ENCODE peak calls at places on chromosome 18, in ten cellular contexts. One of them, this sample, is unnamed.
A peak's percentile ranks its signal among the peaks of the same experiment; 100 is the strongest.

GRCh38 chr18:69401475-69402218 is 959 bp downstream of the DOK6 start:
- DNase-seq in CD4-positive, alpha-beta memory T cell: no peak
- DNase-seq in activated T-cell treated with anti-CD3 and anti-CD28 coated beads, Interleukin-2, amount 50 U/mL, for 4 hours: no peak
- DNase-seq in activated CD4-positive, alpha-beta T cell treated with anti-CD3 and anti-CD28 coated beads, Interleukin-2, amount 10 ng/mL, durations not matched to agents 7 days and 5 days: no peak
- DNase-seq in left cardiac atrium: no peak
- DNase-seq in neural crest cell: no peak
- DNase-seq in mammary epithelial cell: no peak
- DNase-seq in HEK293T: peak; percentile 11
- DNase-seq in dermis blood vessel endothelial cell: peak; percentile 2
- DNase-seq in SW480: no peak
- DNase-seq in this sample: no peak

GRCh38 chr18:46009158-46009866 is 42.2 kb upstream of the EPG5 start:
- DNase-seq in mammary epithelial cell: no peak
- DNase-seq in activated T-cell treated with anti-CD3 and anti-CD28 coated beads, Interleukin-2, amount 50 U/mL, for 4 hours: no peak
- DNase-seq in neural crest cell: no peak
- DNase-seq in CD4-positive, alpha-beta memory T cell: no peak
- DNase-seq in activated CD4-positive, alpha-beta T cell treated with anti-CD3 and anti-CD28 coated beads, Interleukin-2, amount 10 ng/mL, durations not matched to agents 7 days and 5 days: no peak
- DNase-seq in dermis blood vessel endothelial cell: no peak
- DNase-seq in left cardiac atrium: no peak
- DNase-seq in SW480: no peak
- DNase-seq in HEK293T: no peak
- DNase-seq in this sample: no peak

GRCh38 chr18:51149605-51150429 is 47.7 kb downstream of the MEX3C start:
- DNase-seq in activated T-cell treated with anti-CD3 and anti-CD28 coated beads, Interleukin-2, amount 50 U/mL, for 4 hours: peak; percentile 19
- DNase-seq in dermis blood vessel endothelial cell: no peak
- DNase-seq in CD4-positive, alpha-beta memory T cell: no peak
- DNase-seq in activated CD4-positive, alpha-beta T cell treated with anti-CD3 and anti-CD28 coated beads, Interleukin-2, amount 10 ng/mL, durations not matched to agents 7 days and 5 days: no peak
- DNase-seq in left cardiac atrium: no peak
- DNase-seq in SW480: no peak
- DNase-seq in neural crest cell: no peak
- DNase-seq in HEK293T: no peak
- DNase-seq in mammary epithelial cell: peak; percentile 77
- DNase-seq in this sample: peak; percentile 79

GRCh38 chr18:32425466-32425865 is 45.2 kb downstream of the GAREM1 start:
- DNase-seq in neural crest cell: no peak
- DNase-seq in HEK293T: no peak
- DNase-seq in dermis blood vessel endothelial cell: no peak
- DNase-seq in activated T-cell treated with anti-CD3 and anti-CD28 coated beads, Interleukin-2, amount 50 U/mL, for 4 hours: no peak
- DNase-seq in mammary epithelial cell: peak; percentile 32
- DNase-seq in SW480: no peak
- DNase-seq in left cardiac atrium: no peak
- DNase-seq in activated CD4-positive, alpha-beta T cell treated with anti-CD3 and anti-CD28 coated beads, Interleukin-2, amount 10 ng/mL, durations not matched to agents 7 days and 5 days: no peak
- DNase-seq in CD4-positive, alpha-beta memory T cell: no peak
- DNase-seq in this sample: peak; percentile 62

GRCh38 chr18:43671431-43671830 is 394.1 kb upstream of the SYT4 start:
- DNase-seq in neural crest cell: no peak
- DNase-seq in activated T-cell treated with anti-CD3 and anti-CD28 coated beads, Interleukin-2, amount 50 U/mL, for 4 hours: no peak
- DNase-seq in HEK293T: no peak
- DNase-seq in CD4-positive, alpha-beta memory T cell: no peak
- DNase-seq in mammary epithelial cell: peak; percentile 70
- DNase-seq in SW480: no peak
- DNase-seq in activated CD4-positive, alpha-beta T cell treated with anti-CD3 and anti-CD28 coated beads, Interleukin-2, amount 10 ng/mL, durations not matched to agents 7 days and 5 days: no peak
- DNase-seq in dermis blood vessel endothelial cell: no peak
- DNase-seq in left cardiac atrium: no peak
- DNase-seq in this sample: no peak

GRCh38 chr18:41545091-41545888 is 409.7 kb upstream of the PIK3C3 start:
- DNase-seq in neural crest cell: no peak
- DNase-seq in activated T-cell treated with anti-CD3 and anti-CD28 coated beads, Interleukin-2, amount 50 U/mL, for 4 hours: no peak
- DNase-seq in mammary epithelial cell: no peak
- DNase-seq in dermis blood vessel endothelial cell: no peak
- DNase-seq in CD4-positive, alpha-beta memory T cell: no peak
- DNase-seq in activated CD4-positive, alpha-beta T cell treated with anti-CD3 and anti-CD28 coated beads, Interleukin-2, amount 10 ng/mL, durations not matched to agents 7 days and 5 days: no peak
- DNase-seq in left cardiac atrium: no peak
- DNase-seq in SW480: no peak
- DNase-seq in HEK293T: no peak
- DNase-seq in this sample: no peak

GRCh38 chr18:45730832-45731545 is 7.0 kb downstream of the SLC14A1 start:
- DNase-seq in mammary epithelial cell: no peak
- DNase-seq in SW480: peak; percentile 53
- DNase-seq in neural crest cell: no peak
- DNase-seq in dermis blood vessel endothelial cell: no peak
- DNase-seq in activated CD4-positive, alpha-beta T cell treated with anti-CD3 and anti-CD28 coated beads, Interleukin-2, amount 10 ng/mL, durations not matched to agents 7 days and 5 days: no peak
- DNase-seq in HEK293T: no peak
- DNase-seq in left cardiac atrium: no peak
- DNase-seq in CD4-positive, alpha-beta memory T cell: no peak
- DNase-seq in activated T-cell treated with anti-CD3 and anti-CD28 coated beads, Interleukin-2, amount 50 U/mL, for 4 hours: no peak
- DNase-seq in this sample: no peak

GRCh38 chr18:12515550-12515949 is 107.8 kb downstream of the PRELID3A start:
- DNase-seq in activated T-cell treated with anti-CD3 and anti-CD28 coated beads, Interleukin-2, amount 50 U/mL, for 4 hours: no peak
- DNase-seq in mammary epithelial cell: no peak
- DNase-seq in dermis blood vessel endothelial cell: peak; percentile 44
- DNase-seq in left cardiac atrium: no peak
- DNase-seq in SW480: no peak
- DNase-seq in activated CD4-positive, alpha-beta T cell treated with anti-CD3 and anti-CD28 coated beads, Interleukin-2, amount 10 ng/mL, durations not matched to agents 7 days and 5 days: no peak
- DNase-seq in HEK293T: no peak
- DNase-seq in CD4-positive, alpha-beta memory T cell: no peak
- DNase-seq in neural crest cell: no peak
- DNase-seq in this sample: no peak

GRCh38 chr18:45845410-45845809 is 19.9 kb downstream of the SIGLEC15 start:
- DNase-seq in left cardiac atrium: no peak
- DNase-seq in activated CD4-positive, alpha-beta T cell treated with anti-CD3 and anti-CD28 coated beads, Interleukin-2, amount 10 ng/mL, durations not matched to agents 7 days and 5 days: no peak
- DNase-seq in HEK293T: no peak
- DNase-seq in SW480: no peak
- DNase-seq in activated T-cell treated with anti-CD3 and anti-CD28 coated beads, Interleukin-2, amount 50 U/mL, for 4 hours: no peak
- DNase-seq in mammary epithelial cell: no peak
- DNase-seq in CD4-positive, alpha-beta memory T cell: no peak
- DNase-seq in dermis blood vessel endothelial cell: no peak
- DNase-seq in neural crest cell: no peak
- DNase-seq in this sample: no peak

GRCh38 chr18:50045126-50045525 is 149.8 kb downstream of the MYO5B start:
- DNase-seq in HEK293T: no peak
- DNase-seq in activated T-cell treated with anti-CD3 and anti-CD28 coated beads, Interleukin-2, amount 50 U/mL, for 4 hours: no peak
- DNase-seq in CD4-positive, alpha-beta memory T cell: no peak
- DNase-seq in mammary epithelial cell: no peak
- DNase-seq in activated CD4-positive, alpha-beta T cell treated with anti-CD3 and anti-CD28 coated beads, Interleukin-2, amount 10 ng/mL, durations not matched to agents 7 days and 5 days: no peak
- DNase-seq in neural crest cell: no peak
- DNase-seq in dermis blood vessel endothelial cell: no peak
- DNase-seq in left cardiac atrium: no peak
- DNase-seq in SW480: no peak
- DNase-seq in this sample: no peak

GRCh38 chr18:59799383-59800015 is 100.3 kb upstream of the PMAIP1 start:
- DNase-seq in mammary epithelial cell: no peak
- DNase-seq in dermis blood vessel endothelial cell: no peak
- DNase-seq in left cardiac atrium: no peak
- DNase-seq in neural crest cell: no peak
- DNase-seq in CD4-positive, alpha-beta memory T cell: no peak
- DNase-seq in HEK293T: no peak
- DNase-seq in activated CD4-positive, alpha-beta T cell treated with anti-CD3 and anti-CD28 coated beads, Interleukin-2, amount 10 ng/mL, durations not matched to agents 7 days and 5 days: no peak
- DNase-seq in activated T-cell treated with anti-CD3 and anti-CD28 coated beads, Interleukin-2, amount 50 U/mL, for 4 hours: no peak
- DNase-seq in SW480: no peak
- DNase-seq in this sample: no peak

GRCh38 chr18:41666251-41666650 is 288.8 kb upstream of the PIK3C3 start:
- DNase-seq in CD4-positive, alpha-beta memory T cell: no peak
- DNase-seq in HEK293T: no peak
- DNase-seq in dermis blood vessel endothelial cell: no peak
- DNase-seq in neural crest cell: no peak
- DNase-seq in activated T-cell treated with anti-CD3 and anti-CD28 coated beads, Interleukin-2, amount 50 U/mL, for 4 hours: no peak
- DNase-seq in SW480: no peak
- DNase-seq in left cardiac atrium: no peak
- DNase-seq in activated CD4-positive, alpha-beta T cell treated with anti-CD3 and anti-CD28 coated beads, Interleukin-2, amount 10 ng/mL, durations not matched to agents 7 days and 5 days: no peak
- DNase-seq in mammary epithelial cell: no peak
- DNase-seq in this sample: no peak

GRCh38 chr18:46296656-46297055 is 192.5 kb downstream of the HAUS1 start:
- DNase-seq in left cardiac atrium: no peak
- DNase-seq in neural crest cell: no peak
- DNase-seq in dermis blood vessel endothelial cell: no peak
- DNase-seq in mammary epithelial cell: no peak
- DNase-seq in HEK293T: no peak
- DNase-seq in CD4-positive, alpha-beta memory T cell: no peak
- DNase-seq in activated CD4-positive, alpha-beta T cell treated with anti-CD3 and anti-CD28 coated beads, Interleukin-2, amount 10 ng/mL, durations not matched to agents 7 days and 5 days: no peak
- DNase-seq in activated T-cell treated with anti-CD3 and anti-CD28 coated beads, Interleukin-2, amount 50 U/mL, for 4 hours: no peak
- DNase-seq in SW480: no peak
- DNase-seq in this sample: no peak

GRCh38 chr18:59691046-59691395 is 6.2 kb downstream of the CCBE1 start:
- DNase-seq in SW480: no peak
- DNase-seq in neural crest cell: no peak
- DNase-seq in mammary epithelial cell: peak; percentile 64
- DNase-seq in activated CD4-positive, alpha-beta T cell treated with anti-CD3 and anti-CD28 coated beads, Interleukin-2, amount 10 ng/mL, durations not matched to agents 7 days and 5 days: no peak
- DNase-seq in activated T-cell treated with anti-CD3 and anti-CD28 coated beads, Interleukin-2, amount 50 U/mL, for 4 hours: no peak
- DNase-seq in left cardiac atrium: no peak
- DNase-seq in dermis blood vessel endothelial cell: no peak
- DNase-seq in HEK293T: no peak
- DNase-seq in CD4-positive, alpha-beta memory T cell: no peak
- DNase-seq in this sample: peak; percentile 89

GRCh38 chr18:10524507-10525425 is 1.1 kb upstream of the NAPG start:
- DNase-seq in activated CD4-positive, alpha-beta T cell treated with anti-CD3 and anti-CD28 coated beads, Interleukin-2, amount 10 ng/mL, durations not matched to agents 7 days and 5 days: no peak
- DNase-seq in mammary epithelial cell: peak; percentile 34
- DNase-seq in left cardiac atrium: no peak
- DNase-seq in HEK293T: no peak
- DNase-seq in neural crest cell: no peak
- DNase-seq in SW480: peak; percentile 99
- DNase-seq in activated T-cell treated with anti-CD3 and anti-CD28 coated beads, Interleukin-2, amount 50 U/mL, for 4 hours: no peak
- DNase-seq in CD4-positive, alpha-beta memory T cell: no peak
- DNase-seq in dermis blood vessel endothelial cell: no peak
- DNase-seq in this sample: no peak

GRCh38 chr18:56831988-56832387 is 180.8 kb downstream of the WDR7 start:
- DNase-seq in left cardiac atrium: no peak
- DNase-seq in dermis blood vessel endothelial cell: no peak
- DNase-seq in mammary epithelial cell: no peak
- DNase-seq in activated CD4-positive, alpha-beta T cell treated with anti-CD3 and anti-CD28 coated beads, Interleukin-2, amount 10 ng/mL, durations not matched to agents 7 days and 5 days: no peak
- DNase-seq in neural crest cell: no peak
- DNase-seq in HEK293T: no peak
- DNase-seq in SW480: peak; percentile 65
- DNase-seq in activated T-cell treated with anti-CD3 and anti-CD28 coated beads, Interleukin-2, amount 50 U/mL, for 4 hours: no peak
- DNase-seq in CD4-positive, alpha-beta memory T cell: no peak
- DNase-seq in this sample: no peak

GRCh38 chr18:56492136-56492535 is 146.3 kb downstream of the TXNL1 start:
- DNase-seq in CD4-positive, alpha-beta memory T cell: no peak
- DNase-seq in activated CD4-positive, alpha-beta T cell treated with anti-CD3 and anti-CD28 coated beads, Interleukin-2, amount 10 ng/mL, durations not matched to agents 7 days and 5 days: no peak
- DNase-seq in HEK293T: no peak
- DNase-seq in SW480: no peak
- DNase-seq in dermis blood vessel endothelial cell: no peak
- DNase-seq in mammary epithelial cell: no peak
- DNase-seq in left cardiac atrium: no peak
- DNase-seq in neural crest cell: no peak
- DNase-seq in activated T-cell treated with anti-CD3 and anti-CD28 coated beads, Interleukin-2, amount 50 U/mL, for 4 hours: no peak
- DNase-seq in this sample: no peak

GRCh38 chr18:77101410-77102245 is 31.0 kb downstream of the MBP start:
- DNase-seq in dermis blood vessel endothelial cell: peak; percentile 93
- DNase-seq in left cardiac atrium: peak; percentile 88
- DNase-seq in activated T-cell treated with anti-CD3 and anti-CD28 coated beads, Interleukin-2, amount 50 U/mL, for 4 hours: peak; percentile 25
- DNase-seq in neural crest cell: no peak
- DNase-seq in SW480: peak; percentile 57
- DNase-seq in CD4-positive, alpha-beta memory T cell: no peak
- DNase-seq in HEK293T: no peak
- DNase-seq in activated CD4-positive, alpha-beta T cell treated with anti-CD3 and anti-CD28 coated beads, Interleukin-2, amount 10 ng/mL, durations not matched to agents 7 days and 5 days: peak; percentile 47
- DNase-seq in mammary epithelial cell: peak; percentile 98
- DNase-seq in this sample: peak; percentile 95